ENCODE peak calls at places on chromosomes 12 and 14, in ten cellular contexts. V is PC-9; F is left cardiac atrium; G is HuH-7; H is activated CD8-positive, alpha-beta T cell treated with anti-CD3 and anti-CD28 coated beads, Interleukin-2, amount 10 ng/mL, durations not matched to agents 7 days and 5 days; Y is BE2C; Q is NCI-H1092; R is astrocyte of the spinal cord; M is EL; X is epithelial cell of prostate. U is an unnamed sample.

GRCh38 chr14:89201645-89202044 is 215.4 kb downstream of the FOXN3 start:
- DNase-seq in V (no peak), F (no peak), G (no peak), H (peak), Y (no peak), Q (no peak), R (no peak), M (no peak), X (no peak), U (no peak)

GRCh38 chr14:100691395-100692025 is 35.2 kb upstream of the DLK1 start:
- DNase-seq in V (no peak), F (no peak), G (no peak), H (no peak), Y (peak), Q (peak), R (no peak), M (no peak), X (no peak), U (no peak)

GRCh38 chr12:88516811-88517210 is 63.5 kb downstream of the KITLG start:
- DNase-seq in V (no peak), F (no peak), G (no peak), H (no peak), Y (no peak), Q (no peak), R (no peak), M (no peak), X (peak), U (no peak)

GRCh38 chr12:106071686-106072085 is 67.1 kb downstream of the NUAK1 start:
- DNase-seq in V (no peak), F (no peak), G (no peak), H (no peak), Y (no peak), Q (no peak), R (no peak), M (no peak), X (no peak), U (no peak)

GRCh38 chr14:58912799-58913432 is 275.2 kb downstream of the DACT1 start:
- DNase-seq in V (no peak), F (no peak), G (no peak), H (no peak), Y (no peak), Q (no peak), R (no peak), M (no peak), X (no peak), U (no peak)

GRCh38 chr14:104322531-104323466 is 184.4 kb downstream of the KIF26A start:
- DNase-seq in V (no peak), F (no peak), G (no peak), H (no peak), Y (no peak), Q (no peak), R (no peak), M (no peak), X (no peak), U (no peak)

GRCh38 chr14:32300146-32300545 is 29.0 kb upstream of the AKAP6 start:
- DNase-seq in V (no peak), F (no peak), G (no peak), H (no peak), Y (peak), Q (peak), R (no peak), M (no peak), X (no peak), U (no peak)

GRCh38 chr12:128316078-128316477 is 49.1 kb downstream of the TMEM132C start:
- DNase-seq in V (no peak), F (peak), G (no peak), H (no peak), Y (no peak), Q (no peak), R (no peak), M (no peak), X (no peak), U (no peak)

GRCh38 chr12:68538722-68539614 is 71.7 kb upstream of the RAP1B start:
- DNase-seq in V (no peak), F (peak), G (no peak), H (peak), Y (no peak), Q (no peak), R (peak), M (peak), X (no peak), U (no peak)

GRCh38 chr12:129659927-129660326 is 243.9 kb downstream of the TMEM132D start:
- DNase-seq in V (no peak), F (no peak), G (no peak), H (no peak), Y (no peak), Q (no peak), R (peak), M (no peak), X (no peak), U (no peak)

GRCh38 chr12:67355428-67356385 is 86.5 kb downstream of the CAND1 start:
- DNase-seq in V (peak), F (no peak), G (peak), H (peak), Y (peak), Q (peak), R (peak), M (peak), X (peak), U (no peak)

GRCh38 chr12:23851602-23852001 is 97.9 kb downstream of the SOX5 start:
- DNase-seq in V (no peak), F (no peak), G (no peak), H (no peak), Y (no peak), Q (no peak), R (no peak), M (no peak), X (no peak), U (no peak)

GRCh38 chr14:50608302-50608851 is 48.4 kb downstream of the ATL1 start:
- DNase-seq in V (no peak), F (no peak), G (no peak), H (no peak), Y (no peak), Q (no peak), R (no peak), M (no peak), X (no peak), U (no peak)

GRCh38 chr12:32535260-32535999 is 136.1 kb downstream of the FGD4 start:
- DNase-seq in V (peak), F (peak), G (peak), H (no peak), Y (peak), Q (peak), R (peak), M (peak), X (no peak), U (no peak)

GRCh38 chr12:63103489-63104131 is 47.4 kb downstream of the AVPR1A start:
- DNase-seq in V (no peak), F (no peak), G (no peak), H (peak), Y (no peak), Q (no peak), R (peak), M (peak), X (no peak), U (no peak)

GRCh38 chr12:38282886-38283285 is 33.7 kb upstream of the ALG10B start:
- DNase-seq in V (peak), F (no peak), G (no peak), H (no peak), Y (no peak), Q (no peak), R (no peak), M (no peak), X (peak), U (peak)